ENCODE peak calls at places on chromosomes 16 and 17, in eight cellular contexts. D, V, G, X, I, N, T and Z are unnamed samples.

GRCh38 chr16:47780213-47780612 is 319.1 kb downstream of the PHKB start:
- DNase-seq in X (no peak), I (no peak), T (no peak), N (no peak), G (no peak), V (no peak), D (no peak), Z (no peak)

GRCh38 chr16:89291776-89292175 is 74.3 kb downstream of the ZNF778 start:
- DNase-seq in V (no peak), D (no peak), T (no peak), N (no peak), X (no peak), I (no peak), G (no peak), Z (no peak)

GRCh38 chr16:23497543-23497868 is 12.8 kb downstream of the GGA2 start:
- DNase-seq in I (no peak), G (no peak), D (no peak), N (no peak), X (no peak), T (no peak), V (no peak), Z (no peak)

GRCh38 chr17:35345926-35346771 is 27.3 kb downstream of the SLFN11 start:
- DNase-seq in G (peak), I (peak), D (peak), X (peak), V (peak), N (peak), T (no peak), Z (no peak)

GRCh38 chr16:89602273-89602951 is 11.0 kb upstream of the DPEP1 start:
- DNase-seq in N (no peak), I (peak), G (no peak), X (peak), T (peak), V (no peak), D (no peak), Z (no peak)

GRCh38 chr17:63774141-63774981 is at the start of gene DDX42:
- DNase-seq in D (peak), I (peak), V (peak), G (peak), N (peak), X (peak), T (no peak), Z (peak)

GRCh38 chr16:75589301-75589700 is 23.1 kb downstream of the GABARAPL2 start:
- DNase-seq in G (no peak), I (no peak), N (no peak), T (no peak), V (no peak), D (no peak), X (no peak), Z (no peak)

GRCh38 chr16:73058616-73059409 is 10.9 kb upstream of the ZFHX3 start:
- DNase-seq in I (peak), N (no peak), G (no peak), T (peak), D (peak), V (peak), X (peak), Z (peak)

GRCh38 chr16:67150058-67150832 is 553 bp downstream of the B3GNT9 start:
- DNase-seq in N (no peak), V (no peak), X (peak), T (no peak), D (peak), G (no peak), I (peak), Z (peak)

GRCh38 chr17:27491713-27492190 is 35.5 kb downstream of the KSR1 start:
- DNase-seq in I (no peak), X (no peak), T (no peak), G (no peak), V (peak), D (no peak), N (no peak), Z (no peak)

GRCh38 chr16:66692341-66692740 is 4.2 kb downstream of the CMTM4 start:
- DNase-seq in T (no peak), X (no peak), V (no peak), D (peak), G (no peak), I (no peak), N (no peak), Z (no peak)

GRCh38 chr17:72632026-72632684 is 460.3 kb downstream of the SLC39A11 start:
- DNase-seq in D (no peak), T (no peak), G (peak), V (peak), N (peak), X (no peak), I (no peak), Z (no peak)

GRCh38 chr16:86901483-86901882 is 323.1 kb downstream of the FOXL1 start:
- DNase-seq in D (no peak), X (peak), T (no peak), V (peak), N (no peak), G (no peak), I (peak), Z (no peak)

GRCh38 chr17:31511176-31511540 is 119.7 kb downstream of the RAB11FIP4 start:
- DNase-seq in X (no peak), D (no peak), T (no peak), V (peak), G (peak), N (no peak), I (peak), Z (no peak)

GRCh38 chr17:79033741-79034501 is 10.0 kb downstream of the C1QTNF1 start:
- DNase-seq in T (no peak), X (no peak), V (no peak), N (no peak), I (no peak), D (peak), G (no peak), Z (no peak)

GRCh38 chr16:51907680-51908079 is 639.3 kb downstream of the TOX3 start:
- DNase-seq in N (no peak), X (peak), G (no peak), T (no peak), D (no peak), V (no peak), I (no peak), Z (no peak)

GRCh38 chr16:69894675-69895074 is 56.5 kb upstream of the CLEC18A start:
- DNase-seq in I (no peak), X (no peak), V (no peak), D (no peak), T (no peak), G (no peak), N (no peak), Z (no peak)

GRCh38 chr16:66335704-66336329 is 30.7 kb upstream of the CDH5 start:
- DNase-seq in D (no peak), X (peak), V (no peak), G (peak), I (peak), T (no peak), N (no peak), Z (no peak)

GRCh38 chr17:49497147-49498036 is 2.3 kb downstream of the NGFR start:
- DNase-seq in G (peak), T (no peak), V (peak), I (peak), N (no peak), D (peak), X (peak), Z (no peak)

GRCh38 chr16:57475711-57476339 is 10.5 kb downstream of the DOK4 start:
- DNase-seq in G (peak), N (no peak), X (peak), T (peak), V (peak), D (no peak), I (peak), Z (peak)

DNA sequence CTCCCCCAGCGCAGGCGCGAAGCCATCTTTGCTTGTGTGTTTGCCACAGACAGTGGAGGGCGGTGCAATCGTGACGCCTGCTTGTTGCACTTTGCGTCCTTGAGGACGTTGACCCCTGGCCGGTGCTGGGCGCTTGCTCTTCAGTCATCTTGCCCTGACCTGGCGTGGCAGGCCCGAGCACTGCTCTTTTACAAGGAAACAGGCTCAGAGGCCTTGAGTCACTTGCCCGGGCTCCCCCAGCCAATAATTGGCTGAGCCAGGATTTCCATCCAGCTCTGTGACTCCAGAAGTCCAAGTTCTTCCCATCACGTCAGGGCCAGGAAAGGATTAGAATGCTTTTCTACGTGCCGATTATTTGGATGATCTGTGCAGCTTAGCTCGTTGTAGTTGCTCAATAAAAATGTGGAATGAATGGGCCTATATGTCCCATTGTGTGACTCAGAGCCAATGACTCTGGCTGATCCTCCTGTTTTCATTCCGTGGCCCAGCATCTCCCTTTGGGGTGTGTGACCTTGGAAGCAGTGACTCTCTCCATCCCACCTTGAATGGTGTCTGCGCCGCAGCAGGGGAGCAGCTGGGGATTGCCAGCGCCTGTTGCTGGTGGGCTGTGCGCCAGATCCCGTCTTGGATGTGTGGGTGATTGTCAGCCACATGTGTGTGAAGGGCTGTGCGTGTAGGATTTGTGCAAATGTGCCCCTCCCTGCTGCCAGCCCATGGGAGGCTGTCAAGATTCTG is 214.1 kb downstream of the SEC14L1 start:
- DNase-seq in T (no peak), N (peak), X (peak), D (peak), I (no peak), V (peak), G (peak), Z (no peak)
- TF ChIP-seq POLR2A in T (no peak), N (no peak), X (peak), D (no peak), I (no peak), V (no peak), G (no peak), Z (no peak)

GRCh38 chr17:18260332-18261145 is at the start of gene MIEF2:
- DNase-seq in X (peak), I (peak), D (peak), G (peak), V (peak), T (peak), N (peak), Z (peak)
- TF ChIP-seq POLR2A in X (no peak), I (peak), D (peak), G (peak), V (peak), T (peak), N (no peak), Z (peak)

GRCh38 chr17:45146166-45146565 is 2.1 kb upstream of the HEXIM1 start:
- DNase-seq in G (no peak), V (no peak), N (no peak), T (no peak), I (no peak), X (no peak), D (peak), Z (no peak)

GRCh38 chr17:45143101-45143670 is 5.1 kb upstream of the HEXIM1 start:
- DNase-seq in N (no peak), V (no peak), I (no peak), G (no peak), D (no peak), X (no peak), T (no peak), Z (no peak)

GRCh38 chr17:45143767-45144198 is 4.5 kb upstream of the HEXIM1 start:
- DNase-seq in I (no peak), D (peak), X (peak), V (peak), G (peak), T (no peak), N (peak), Z (no peak)

GRCh38 chr17:45145035-45145389 is 3.3 kb upstream of the HEXIM1 start:
- DNase-seq in N (no peak), V (no peak), G (no peak), I (no peak), T (no peak), D (peak), X (no peak), Z (no peak)

DNA sequence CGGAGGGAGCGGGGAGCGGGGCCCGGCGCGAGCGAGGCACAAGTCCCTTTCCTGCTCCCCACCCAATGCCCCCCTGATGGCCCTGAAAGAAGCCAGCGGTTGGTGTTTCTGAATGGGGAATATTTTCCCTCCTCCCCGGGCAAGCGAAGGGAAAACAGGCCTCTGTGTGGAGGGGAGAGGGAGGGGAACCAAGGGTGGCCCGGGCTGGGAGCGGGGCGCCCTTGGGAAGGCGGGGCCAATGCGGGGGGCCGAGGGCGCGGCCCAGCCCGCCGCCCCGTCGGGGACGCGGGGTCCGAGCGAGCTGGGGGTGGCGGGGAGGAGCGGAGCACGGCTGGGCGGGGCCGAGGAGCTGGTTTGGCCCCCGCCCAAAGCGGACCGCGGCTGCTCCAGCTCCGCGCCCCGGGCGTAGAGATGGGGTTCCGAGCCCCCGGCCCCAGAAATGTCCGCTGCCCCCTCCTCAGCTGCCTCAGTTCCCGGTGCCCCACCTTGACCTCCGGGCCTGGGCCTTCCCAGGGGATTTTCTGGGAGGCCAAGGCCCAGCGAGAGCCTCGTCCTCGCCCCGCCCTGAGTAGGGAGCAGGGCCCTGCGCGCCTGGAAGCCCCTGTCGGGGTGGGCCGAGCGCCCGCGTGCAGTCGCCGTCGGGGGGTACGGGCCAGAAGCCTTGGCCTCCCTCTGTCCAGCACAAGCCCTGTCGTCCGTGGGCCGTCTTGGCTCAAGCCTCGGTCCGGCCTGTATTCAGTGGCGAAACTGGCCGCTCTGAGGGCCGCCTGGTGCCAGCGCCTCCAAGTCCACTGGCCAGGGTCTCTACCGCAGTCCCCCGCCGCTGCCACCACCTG is 3.9 kb upstream of the HEXIM1 start:
- DNase-seq in D (peak), V (peak), I (no peak), T (no peak), X (no peak), N (no peak), G (peak), Z (no peak)
- TF ChIP-seq POLR2A in D (peak), V (no peak), I (peak), T (no peak), X (no peak), N (no peak), G (peak), Z (no peak)

GRCh38 chr17:42101513-42102292 is 3.4 kb upstream of the ZNF385C start:
- DNase-seq in G (peak), X (peak), D (peak), T (peak), V (peak), I (peak), N (no peak), Z (peak)
- TF ChIP-seq POLR2A in G (no peak), X (peak), D (no peak), T (no peak), V (no peak), I (no peak), N (no peak), Z (no peak)

GRCh38 chr16:2429037-2429770 is at the start of gene CCNF:
- DNase-seq in T (peak), I (peak), D (peak), G (peak), N (peak), V (peak), X (peak), Z (peak)

GRCh38 chr16:2428787-2429036 is 535 bp upstream of the CCNF start:
- DNase-seq in V (no peak), G (no peak), D (no peak), T (no peak), N (no peak), X (no peak), I (no peak), Z (no peak)

GRCh38 chr16:2428051-2428786 is 1.0 kb upstream of the CCNF start:
- DNase-seq in I (no peak), X (no peak), D (peak), N (no peak), V (peak), G (peak), T (no peak), Z (no peak)

GRCh38 chr16:2432286-2432685 is 3.0 kb downstream of the CCNF start:
- DNase-seq in N (no peak), I (no peak), D (no peak), V (no peak), T (no peak), G (no peak), X (no peak), Z (no peak)

DNA sequence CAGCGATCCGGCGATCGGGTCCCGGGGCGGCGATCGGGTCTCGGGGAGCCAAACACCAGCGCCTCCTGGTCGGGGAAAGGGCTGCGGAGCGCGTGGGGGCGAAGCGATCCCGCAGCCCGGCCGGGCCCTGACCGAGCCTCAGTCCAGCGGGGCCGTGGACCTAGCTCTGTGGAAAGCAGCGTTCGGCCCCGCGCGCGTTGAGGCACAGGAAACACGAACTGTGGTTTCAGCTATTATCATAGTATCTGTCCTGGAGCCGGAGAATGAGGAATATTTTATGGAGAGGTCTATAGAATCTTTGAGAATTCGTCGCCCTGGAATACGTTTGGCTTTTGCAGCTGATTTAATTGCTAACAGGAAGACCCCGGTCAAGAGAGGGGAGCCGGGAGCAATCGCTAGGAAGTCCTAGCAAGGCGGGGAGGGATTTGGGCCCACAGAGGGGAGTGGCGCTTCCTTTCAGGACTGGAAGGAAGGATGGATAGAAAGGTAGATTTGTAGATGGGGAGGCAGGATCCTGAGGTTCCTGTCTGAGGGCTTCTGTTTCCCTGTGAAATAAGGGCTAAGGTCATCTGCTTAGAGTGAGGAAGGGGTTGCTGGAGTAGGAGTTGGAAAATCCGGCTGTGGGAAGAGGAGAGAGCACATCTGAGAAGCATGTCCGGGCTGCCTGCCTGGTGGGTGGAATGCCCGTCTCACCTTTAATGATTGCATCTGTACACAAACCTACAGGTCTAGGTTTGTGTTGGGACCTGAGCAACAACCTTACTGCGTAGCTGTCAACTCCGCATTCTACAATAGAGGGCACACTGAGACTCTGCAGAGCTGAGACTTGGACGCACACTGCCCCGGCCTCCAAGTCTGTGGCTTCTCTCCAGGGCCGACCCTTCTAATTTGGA is 770 bp downstream of the CCNF start:
- DNase-seq in I (peak), T (no peak), G (no peak), X (peak), N (no peak), V (no peak), D (no peak), Z (no peak)
- TF ChIP-seq POLR2A in I (no peak), T (no peak), G (no peak), X (no peak), N (no peak), V (no peak), D (no peak), Z (no peak)

GRCh38 chr17:10050597-10051101 is 145.6 kb upstream of the RCVRN start:
- DNase-seq in G (no peak), V (no peak), X (peak), I (no peak), T (no peak), D (peak), N (no peak), Z (no peak)
- TF ChIP-seq POLR2A in G (no peak), V (no peak), X (no peak), I (no peak), T (no peak), D (no peak), N (no peak), Z (peak)